ENCODE peak calls at places on chromosomes 3 and 15, in five cellular contexts. One of them, this sample, is unnamed. For H3K4me1 and H3K36me3, the result is how much of the 10 kb centered on the place peaks cover.

GRCh38 chr15:75904241-75904631 is 558 bp downstream of the FBXO22 start:
- DNase-seq in ovary: no peak
- DNase-seq in mesendoderm: peak
- DNase-seq in cardiac muscle cell: peak
- DNase-seq in mammary epithelial cell: peak
- DNase-seq in this sample: no peak

GRCh38 chr15:31732695-31733094 is 297.6 kb upstream of the CHRNA7 start:
- DNase-seq in ovary: no peak
- DNase-seq in mesendoderm: no peak
- DNase-seq in cardiac muscle cell: no peak
- DNase-seq in mammary epithelial cell: no peak
- DNase-seq in this sample: no peak

GRCh38 chr3:43997788-43998373 is 243.8 kb upstream of the TOPAZ1 start:
- DNase-seq in ovary: no peak
- DNase-seq in mesendoderm: peak
- DNase-seq in cardiac muscle cell: no peak
- DNase-seq in mammary epithelial cell: no peak
- DNase-seq in this sample: no peak

GRCh38 chr3:32313723-32314473 is 75.4 kb downstream of the CMTM8 start:
- DNase-seq in ovary: no peak
- DNase-seq in mesendoderm: no peak
- DNase-seq in cardiac muscle cell: peak
- DNase-seq in mammary epithelial cell: peak
- DNase-seq in this sample: no peak

GRCh38 chr3:134649106-134649705 is 1.6 kb downstream of the KY start:
- DNase-seq in ovary: no peak
- DNase-seq in mesendoderm: no peak
- DNase-seq in cardiac muscle cell: no peak
- DNase-seq in mammary epithelial cell: no peak
- DNase-seq in this sample: no peak

GRCh38 chr3:105448338-105448982 is 81.8 kb downstream of the ALCAM start:
- DNase-seq in ovary: no peak
- DNase-seq in mesendoderm: peak
- DNase-seq in cardiac muscle cell: peak
- DNase-seq in mammary epithelial cell: no peak
- DNase-seq in this sample: no peak

GRCh38 chr3:34357461-34357860 is 559.0 kb downstream of the PDCD6IP start:
- DNase-seq in ovary: no peak
- DNase-seq in mesendoderm: no peak
- DNase-seq in cardiac muscle cell: no peak
- DNase-seq in mammary epithelial cell: no peak
- DNase-seq in this sample: no peak

GRCh38 chr3:153084431-153084830 is 77.6 kb upstream of the RAP2B start:
- DNase-seq in ovary: no peak
- DNase-seq in mesendoderm: no peak
- DNase-seq in cardiac muscle cell: no peak
- DNase-seq in mammary epithelial cell: no peak
- DNase-seq in this sample: no peak

GRCh38 chr3:99575683-99576082 is 62.7 kb upstream of the COL8A1 start:
- DNase-seq in ovary: no peak
- DNase-seq in mesendoderm: no peak
- DNase-seq in cardiac muscle cell: no peak
- DNase-seq in mammary epithelial cell: no peak
- DNase-seq in this sample: no peak

GRCh38 chr3:4983739-4984510 is 4.7 kb downstream of the BHLHE40 start:
- DNase-seq in ovary: no peak
- DNase-seq in mesendoderm: peak
- DNase-seq in cardiac muscle cell: peak
- DNase-seq in mammary epithelial cell: peak
- DNase-seq in this sample: no peak

GRCh38 chr15:60548101-60548500 is 69.2 kb upstream of the ICE2 start:
- DNase-seq in ovary: no peak
- DNase-seq in mesendoderm: no peak
- DNase-seq in cardiac muscle cell: no peak
- DNase-seq in mammary epithelial cell: no peak
- DNase-seq in this sample: no peak

GRCh38 chr3:46670000-46670890 is 23.2 kb downstream of the ALS2CL start:
- DNase-seq in ovary: no peak
- DNase-seq in mesendoderm: no peak
- DNase-seq in cardiac muscle cell: no peak
- DNase-seq in mammary epithelial cell: no peak
- DNase-seq in this sample: no peak

GRCh38 chr3:171792549-171792948 is 17.7 kb downstream of the PLD1 start:
- DNase-seq in ovary: no peak
- DNase-seq in mesendoderm: no peak
- DNase-seq in cardiac muscle cell: no peak
- DNase-seq in mammary epithelial cell: peak
- DNase-seq in this sample: no peak

GRCh38 chr3:11096266-11097135 is 57.8 kb upstream of the HRH1 start:
- DNase-seq in ovary: peak
- DNase-seq in mesendoderm: peak
- DNase-seq in cardiac muscle cell: peak
- DNase-seq in mammary epithelial cell: peak
- DNase-seq in this sample: no peak

GRCh38 chr3:130490246-130490645 is 26.7 kb upstream of the COL6A6 start:
- DNase-seq in ovary: no peak
- DNase-seq in mesendoderm: no peak
- DNase-seq in cardiac muscle cell: peak
- DNase-seq in mammary epithelial cell: no peak
- DNase-seq in this sample: no peak

GRCh38 chr3:102195198-102195948 is 239.4 kb upstream of the ZPLD1 start:
- DNase-seq in ovary: no peak
- DNase-seq in mesendoderm: no peak
- DNase-seq in cardiac muscle cell: no peak
- DNase-seq in mammary epithelial cell: peak
- DNase-seq in this sample: no peak

DNA sequence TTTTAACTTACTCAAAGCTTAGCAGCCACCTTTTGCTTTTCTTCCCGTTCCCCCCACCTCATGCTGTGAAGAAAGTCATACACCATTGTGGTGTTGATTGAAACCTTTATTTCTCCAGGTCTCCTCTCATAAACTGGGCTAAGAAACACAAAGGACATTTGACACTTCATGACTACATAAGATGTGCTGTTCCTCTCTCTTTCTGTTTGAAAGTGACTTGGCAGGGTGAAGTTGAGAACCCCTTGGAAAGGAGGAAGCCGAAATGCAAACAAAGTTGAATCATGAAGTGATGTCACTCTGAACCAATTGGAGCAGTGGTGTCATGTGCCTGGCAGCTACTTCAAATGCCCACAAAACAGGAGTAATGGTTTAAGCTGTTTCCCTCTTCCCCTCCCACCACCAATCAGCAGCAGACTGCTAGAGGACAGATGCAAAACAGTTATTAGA is 174.7 kb downstream of the IGF1R start:
- DNase-seq in ovary: no peak
- DNase-seq in mesendoderm: peak
- DNase-seq in cardiac muscle cell: peak
- DNase-seq in mammary epithelial cell: peak
- DNase-seq in this sample: peak
- H3K4me1 ChIP-seq in ovary: under half
- H3K4me1 ChIP-seq in mesendoderm: under half
- H3K4me1 ChIP-seq in cardiac muscle cell: under half
- H3K4me1 ChIP-seq in mammary epithelial cell: under half
- H3K4me1 ChIP-seq in this sample: under half

GRCh38 chr15:80836991-80837390 is 57.8 kb downstream of the CEMIP start:
- DNase-seq in ovary: no peak
- DNase-seq in mesendoderm: no peak
- DNase-seq in cardiac muscle cell: no peak
- DNase-seq in mammary epithelial cell: no peak
- DNase-seq in this sample: no peak
- H3K36me3 ChIP-seq in ovary: under half
- H3K36me3 ChIP-seq in mesendoderm: under half
- H3K36me3 ChIP-seq in cardiac muscle cell: under half
- H3K36me3 ChIP-seq in mammary epithelial cell: under half
- H3K36me3 ChIP-seq in this sample: under half

GRCh38 chr15:64701482-64701881 is 73.9 kb downstream of the RBPMS2 start:
- DNase-seq in ovary: no peak
- DNase-seq in mesendoderm: no peak
- DNase-seq in cardiac muscle cell: no peak
- DNase-seq in mammary epithelial cell: no peak
- DNase-seq in this sample: no peak

GRCh38 chr15:64703632-64703959 is 71.8 kb downstream of the RBPMS2 start:
- DNase-seq in ovary: no peak
- DNase-seq in mesendoderm: peak
- DNase-seq in cardiac muscle cell: no peak
- DNase-seq in mammary epithelial cell: no peak
- DNase-seq in this sample: no peak

GRCh38 chr15:64699767-64700388 is 75.5 kb downstream of the RBPMS2 start:
- DNase-seq in ovary: no peak
- DNase-seq in mesendoderm: peak
- DNase-seq in cardiac muscle cell: peak
- DNase-seq in mammary epithelial cell: peak
- DNase-seq in this sample: no peak

GRCh38 chr15:64702816-64703631 is 72.4 kb downstream of the RBPMS2 start:
- DNase-seq in ovary: peak
- DNase-seq in mesendoderm: peak
- DNase-seq in cardiac muscle cell: peak
- DNase-seq in mammary epithelial cell: peak
- DNase-seq in this sample: no peak

DNA sequence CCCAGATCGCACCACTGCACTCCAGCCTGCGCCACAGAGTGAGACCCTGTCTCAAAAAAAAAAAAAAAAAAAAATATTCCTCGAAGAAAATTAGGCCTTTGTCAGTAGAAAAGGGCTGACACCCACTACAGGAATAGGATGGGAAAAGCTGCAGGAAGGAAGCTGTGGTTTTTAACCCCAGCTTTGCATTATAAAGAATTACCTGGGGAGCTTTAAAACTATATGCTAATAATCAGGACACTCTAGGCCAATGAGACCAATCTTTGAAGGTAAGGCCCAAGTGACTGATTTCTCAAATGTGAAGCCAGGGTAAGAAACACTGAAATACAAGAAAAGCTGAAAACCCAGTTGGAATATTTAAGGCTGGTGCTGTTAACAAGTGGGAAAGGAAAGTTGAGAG is 74.3 kb downstream of the RBPMS2 start:
- DNase-seq in ovary: no peak
- DNase-seq in mesendoderm: no peak
- DNase-seq in cardiac muscle cell: no peak
- DNase-seq in mammary epithelial cell: no peak
- DNase-seq in this sample: no peak
- H3K27ac ChIP-seq in ovary: peak
- H3K27ac ChIP-seq in mesendoderm: peak
- H3K27ac ChIP-seq in cardiac muscle cell: peak
- H3K27ac ChIP-seq in mammary epithelial cell: no peak
- H3K27ac ChIP-seq in this sample: peak

DNA sequence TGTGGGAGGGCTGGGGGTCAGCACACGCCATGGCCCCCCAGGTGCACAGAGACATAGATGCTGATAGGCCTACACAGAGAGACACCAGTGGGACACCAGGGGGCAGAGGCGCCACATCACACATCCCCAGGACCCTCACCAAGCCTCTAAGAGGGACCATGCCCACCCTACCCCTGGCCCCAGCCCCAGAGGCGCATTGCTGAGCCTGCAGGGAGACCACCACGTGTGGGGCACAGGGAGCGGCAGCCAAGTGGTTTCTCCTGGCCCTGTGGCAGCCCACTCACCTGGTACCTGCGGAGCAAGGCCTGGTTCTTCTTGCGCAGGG is 1.2 kb downstream of the CCDC9B start:
- DNase-seq in ovary: peak
- DNase-seq in mesendoderm: no peak
- DNase-seq in cardiac muscle cell: no peak
- DNase-seq in mammary epithelial cell: no peak
- DNase-seq in this sample: no peak
- H3K4me1 ChIP-seq in ovary: under half
- H3K4me1 ChIP-seq in mesendoderm: under half
- H3K4me1 ChIP-seq in cardiac muscle cell: under half
- H3K4me1 ChIP-seq in mammary epithelial cell: half or more
- H3K4me1 ChIP-seq in this sample: under half